ENCODE peak calls at places on chromosomes 11 and 22, in four cellular contexts. F, N, E and U are unnamed samples.
A peak's percentile ranks its signal among the peaks of the same experiment; 100 is the strongest.

GRCh38 chr11:69721745-69722144 is 17.9 kb upstream of the FGF19 start:
- DNase-seq in F (no peak), N (no peak), E (no peak), U (no peak)

GRCh38 chr11:69374110-69374981 is 80.4 kb downstream of the MYEOV start:
- DNase-seq in E (no peak), N (no peak), F (peak; percentile 41), U (peak; percentile 82)

GRCh38 chr11:64231536-64231935 is 1.2 kb downstream of the DNAJC4 start:
- DNase-seq in E (no peak), F (no peak), N (peak; percentile 69), U (no peak)

GRCh38 chr11:121106812-121107211 is 5.8 kb downstream of the TECTA start:
- DNase-seq in E (no peak), N (no peak), F (no peak), U (no peak)

GRCh38 chr11:30758946-30759501 is 172.9 kb upstream of the MPPED2 start:
- DNase-seq in E (no peak), N (no peak), F (no peak), U (no peak)

GRCh38 chr11:60428517-60428916 is 855 bp upstream of the MS4A5 start:
- DNase-seq in F (no peak), N (no peak), E (no peak), U (no peak)

GRCh38 chr11:17014321-17014773 is at the start of gene PLEKHA7:
- DNase-seq in N (no peak), E (no peak), F (no peak), U (peak; percentile 85)

GRCh38 chr22:25492950-25493790 is 71.3 kb upstream of the GRK3 start:
- DNase-seq in F (no peak), E (no peak), N (no peak), U (peak; percentile 62)

GRCh38 chr22:38864361-38865191 is 7.4 kb downstream of the CBX6 start:
- DNase-seq in N (no peak), F (no peak), E (no peak), U (no peak)
- TF ChIP-seq GABPA in N (no peak), F (no peak), E (no peak), U (no peak)

DNA sequence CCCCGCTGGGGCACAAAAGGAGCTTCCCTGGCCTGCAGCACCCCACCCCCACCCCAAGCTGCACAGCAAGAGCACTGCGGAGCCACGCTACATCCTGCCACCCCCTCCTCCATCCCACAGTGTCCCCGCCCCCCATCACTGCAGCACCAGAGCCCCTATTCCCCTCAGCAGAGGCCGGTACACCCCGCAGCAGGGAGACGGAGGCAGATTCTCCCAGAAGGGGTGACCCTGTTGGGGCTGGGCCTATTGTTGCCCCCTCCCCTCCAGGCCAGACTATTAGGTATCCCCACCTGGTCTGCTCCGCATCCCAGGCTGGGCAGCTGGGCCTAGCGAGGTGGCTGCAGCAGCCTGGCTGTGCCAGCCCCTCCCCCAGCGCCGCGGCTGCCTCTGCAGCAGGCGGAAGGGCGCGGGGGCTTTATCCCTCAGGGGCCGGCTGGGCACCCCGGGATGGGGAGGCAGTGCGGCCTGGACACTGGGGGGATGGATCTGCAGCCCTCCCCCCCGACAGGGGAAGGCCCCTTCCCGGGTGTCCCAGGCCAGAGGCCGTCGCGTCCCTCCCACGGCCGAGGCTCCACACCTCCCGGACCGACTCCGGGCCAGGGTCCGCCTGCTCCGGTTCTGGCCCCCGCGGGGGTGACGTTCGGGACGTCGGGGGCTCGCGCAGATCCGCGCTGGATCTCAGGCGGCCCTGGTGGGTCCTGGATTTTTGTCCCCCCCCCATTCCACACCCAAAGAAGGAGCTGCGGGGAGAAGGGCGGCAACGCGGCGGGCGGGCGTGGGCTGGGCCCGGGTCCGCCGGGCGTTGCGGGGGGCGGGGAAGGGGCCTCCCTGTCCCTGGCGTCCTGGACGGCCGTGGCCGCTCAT is 943 bp downstream of the DUSP8 start:
- DNase-seq in F (peak; percentile 73), E (no peak), N (no peak), U (peak; percentile 82)
- TF ChIP-seq RAD21 in F (no peak), E (no peak), N (no peak), U (no peak)

DNA sequence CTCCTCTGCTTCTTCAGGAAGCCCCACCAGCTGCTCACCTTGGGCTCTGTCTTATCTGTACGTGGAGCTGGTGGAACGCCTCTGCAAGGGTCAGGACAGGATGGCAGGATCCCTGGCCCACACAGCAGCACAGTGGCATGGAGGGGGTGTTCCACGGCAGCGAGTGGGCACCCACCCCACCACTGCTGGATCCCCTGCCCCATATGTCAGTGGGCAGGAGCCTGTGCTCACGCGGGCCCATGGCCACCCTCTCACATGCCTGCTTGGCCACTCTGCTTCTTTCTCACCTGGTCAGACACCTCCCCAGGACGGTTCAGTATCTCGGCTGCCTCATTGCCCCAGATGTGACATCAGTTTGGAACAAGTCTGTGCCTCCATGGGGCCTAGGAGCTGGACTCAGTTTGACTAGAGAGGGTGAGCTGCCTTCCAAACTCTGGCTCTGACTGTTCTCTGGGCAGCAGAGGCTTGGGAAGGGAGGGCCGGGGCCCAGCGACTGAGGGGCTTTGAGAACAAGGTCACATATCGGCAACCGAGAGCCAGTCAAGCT is 98.1 kb upstream of the LMO1 start:
- DNase-seq in N (no peak), E (no peak), F (no peak), U (no peak)
- TF ChIP-seq SIN3A in N (no peak), E (no peak), F (no peak), U (no peak)

DNA sequence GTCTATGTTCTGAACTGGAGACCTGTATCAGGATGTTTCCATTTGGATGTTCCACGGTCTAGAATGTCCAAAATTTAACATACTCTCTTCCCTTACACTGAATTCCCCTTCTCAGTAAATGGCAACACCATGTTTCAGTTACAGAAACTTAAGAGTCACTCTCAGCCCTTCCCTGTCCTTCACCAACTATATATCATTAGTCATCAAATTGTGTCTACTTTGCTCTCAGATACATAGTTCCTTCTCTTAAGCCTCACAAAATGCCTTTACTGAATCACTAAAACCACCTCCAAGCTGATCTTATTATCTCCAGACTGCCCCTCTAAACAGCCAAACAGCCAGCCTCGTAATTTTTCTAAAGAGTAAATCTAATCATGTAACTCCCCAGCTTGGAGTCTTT is 102.9 kb upstream of the ARHGAP42 start:
- DNase-seq in E (no peak), N (no peak), F (no peak), U (no peak)
- TF ChIP-seq GABPA in E (no peak), N (no peak), F (no peak), U (no peak)

GRCh38 chr11:101342307-101342706 is 212.7 kb upstream of the PGR start:
- DNase-seq in E (no peak), F (no peak), N (no peak), U (no peak)

GRCh38 chr11:101345891-101346290 is 216.3 kb upstream of the PGR start:
- DNase-seq in N (no peak), E (no peak), F (no peak), U (no peak)

GRCh38 chr11:101336858-101337257 is 207.2 kb upstream of the PGR start:
- DNase-seq in E (no peak), F (no peak), N (no peak), U (no peak)

GRCh38 chr11:101346591-101346990 is 217.0 kb upstream of the PGR start:
- DNase-seq in F (no peak), E (no peak), N (no peak), U (no peak)

DNA sequence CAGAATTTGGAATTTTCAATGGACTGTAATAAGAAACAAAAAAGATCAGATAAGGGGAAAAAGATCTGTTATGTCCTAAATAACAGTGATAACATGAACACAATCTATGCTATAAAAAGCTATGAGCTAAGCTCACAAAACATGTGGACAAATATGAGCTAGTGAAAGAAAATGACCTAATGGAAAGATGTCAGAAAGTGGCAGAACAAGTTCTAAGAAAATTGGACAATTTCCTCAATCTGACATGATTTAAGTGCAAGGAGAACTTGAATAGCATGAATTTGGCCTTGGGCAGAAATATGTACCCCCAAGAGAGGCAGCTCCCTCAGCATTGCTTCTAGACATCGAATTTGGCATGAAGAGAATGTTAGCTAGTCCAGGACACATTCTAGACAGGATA is 212.0 kb upstream of the PGR start:
- DNase-seq in F (no peak), E (no peak), N (no peak), U (no peak)
- TF ChIP-seq RAD21 in F (no peak), E (no peak), N (no peak), U (no peak)

DNA sequence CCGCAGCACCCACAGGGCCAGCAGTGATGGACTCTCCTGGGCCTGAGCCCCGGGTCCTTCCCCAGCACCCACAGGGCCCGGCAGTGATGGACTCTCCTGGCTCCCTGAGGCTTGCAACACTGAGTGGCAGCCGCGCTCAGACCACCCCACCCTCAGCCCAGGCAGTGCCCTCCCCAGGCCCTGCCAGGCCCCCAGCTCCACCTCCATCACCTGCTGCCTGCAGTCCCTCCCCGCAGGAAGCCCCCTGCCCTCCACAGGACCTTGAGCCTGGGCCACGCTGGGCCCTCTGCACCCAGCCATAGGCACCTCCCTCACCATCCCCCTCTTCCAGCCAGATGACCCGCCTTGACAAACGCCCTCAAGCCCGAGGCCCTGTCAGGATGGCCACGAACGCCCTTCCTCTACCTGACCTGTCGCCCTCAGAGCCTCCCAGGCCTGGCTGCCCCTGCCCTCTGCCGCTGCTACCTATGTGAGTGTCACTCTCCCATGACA is 11.4 kb downstream of the ALG12 start:
- DNase-seq in N (no peak), E (no peak), F (no peak), U (no peak)
- TF ChIP-seq SIN3A in N (no peak), E (no peak), F (no peak), U (no peak)

GRCh38 chr11:13667245-13667644 is 1.2 kb upstream of the FAR1 start:
- DNase-seq in E (no peak), N (no peak), F (no peak), U (no peak)

GRCh38 chr11:13668957-13669521 is 571 bp downstream of the FAR1 start:
- DNase-seq in N (peak; percentile 64), F (peak; percentile 54), E (no peak), U (no peak)

GRCh38 chr11:13667795-13668101 is 720 bp upstream of the FAR1 start:
- DNase-seq in E (no peak), F (no peak), N (no peak), U (no peak)

GRCh38 chr11:13669544-13670488 is 1.3 kb downstream of the FAR1 start:
- DNase-seq in N (peak; percentile 26), F (no peak), E (no peak), U (no peak)

GRCh38 chr11:13668102-13668956 is at the start of gene FAR1:
- DNase-seq in E (peak; percentile 95), F (peak; percentile 93), N (peak; percentile 97), U (peak; percentile 98)
- TF ChIP-seq GABPA in E (no peak), F (no peak), N (peak; percentile 35), U (no peak)